ENCODE peak calls at places on chromosome 2, in five cellular contexts. S, I, E, B and D are unnamed samples.

GRCh38 chr2:10161961-10162441 is 39.5 kb downstream of the RRM2 start:
- DNase-seq in S (no peak), I (no peak), E (no peak), B (no peak), D (no peak)

GRCh38 chr2:30847841-30848240 is 40.6 kb upstream of the CAPN13 start:
- DNase-seq in S (no peak), I (no peak), E (no peak), B (peak), D (no peak)

GRCh38 chr2:219428469-219428868 is 6.2 kb upstream of the SPEG start:
- DNase-seq in S (no peak), I (no peak), E (no peak), B (no peak), D (no peak)

GRCh38 chr2:25957743-25958142 is 24.6 kb downstream of the KIF3C start:
- DNase-seq in S (no peak), I (no peak), E (no peak), B (no peak), D (no peak)

GRCh38 chr2:201235865-201236811 is 24.2 kb upstream of the CASP8 start:
- DNase-seq in S (peak), I (peak), E (peak), B (peak), D (no peak)

GRCh38 chr2:69556008-69556407 is 87.5 kb downstream of the AAK1 start:
- DNase-seq in S (no peak), I (no peak), E (no peak), B (no peak), D (no peak)

GRCh38 chr2:132438650-132439030 is 22.0 kb downstream of the GPR39 start:
- DNase-seq in S (no peak), I (no peak), E (peak), B (peak), D (no peak)

GRCh38 chr2:150191349-150191748 is 296.1 kb downstream of the RND3 start:
- DNase-seq in S (no peak), I (no peak), E (no peak), B (no peak), D (no peak)

GRCh38 chr2:15316370-15316814 is 244.7 kb downstream of the NBAS start:
- DNase-seq in S (no peak), I (no peak), E (no peak), B (no peak), D (no peak)

GRCh38 chr2:225100269-225100668 is 58.0 kb upstream of the DOCK10 start:
- DNase-seq in S (no peak), I (no peak), E (no peak), B (no peak), D (no peak)

GRCh38 chr2:29749843-29750242 is 171.5 kb downstream of the ALK start:
- DNase-seq in S (no peak), I (no peak), E (no peak), B (no peak), D (no peak)

GRCh38 chr2:46963961-46964673 is 48.5 kb upstream of the MCFD2 start:
- DNase-seq in S (no peak), I (no peak), E (no peak), B (peak), D (no peak)

GRCh38 chr2:70050631-70051425 is 36.4 kb upstream of the PCBP1 start:
- DNase-seq in S (no peak), I (no peak), E (no peak), B (no peak), D (no peak)

GRCh38 chr2:4791488-4791887 is 900.7 kb upstream of the SOX11 start:
- DNase-seq in S (no peak), I (no peak), E (no peak), B (no peak), D (no peak)

GRCh38 chr2:229714080-229714735 is at the start of gene DNER:
- DNase-seq in S (peak), I (peak), E (no peak), B (no peak), D (no peak)

GRCh38 chr2:205902899-205903236 is 183.1 kb downstream of the INO80D start:
- DNase-seq in S (no peak), I (no peak), E (no peak), B (no peak), D (no peak)

GRCh38 chr2:205904873-205905272 is 181.1 kb downstream of the INO80D start:
- DNase-seq in S (no peak), I (no peak), E (no peak), B (no peak), D (no peak)

GRCh38 chr2:205902041-205902898 is 183.7 kb downstream of the INO80D start:
- DNase-seq in S (peak), I (no peak), E (no peak), B (no peak), D (no peak)

GRCh38 chr2:205906419-205906818 is 179.6 kb downstream of the INO80D start:
- DNase-seq in S (no peak), I (no peak), E (no peak), B (no peak), D (no peak)

GRCh38 chr2:205903549-205904129 is 182.3 kb downstream of the INO80D start:
- DNase-seq in S (peak), I (peak), E (no peak), B (no peak), D (no peak)
- TF ChIP-seq CTCF in S (peak), I (no peak), E (peak), B (peak), D (peak)

GRCh38 chr2:215918901-215919585 is 94.3 kb downstream of the MREG start:
- DNase-seq in S (no peak), I (no peak), E (no peak), B (no peak), D (no peak)

GRCh38 chr2:215921884-215922283 is 91.5 kb downstream of the MREG start:
- DNase-seq in S (no peak), I (no peak), E (peak), B (peak), D (peak)

GRCh38 chr2:215919624-215920243 is 93.6 kb downstream of the MREG start:
- DNase-seq in S (no peak), I (no peak), E (no peak), B (no peak), D (no peak)

GRCh38 chr2:215917953-215918620 is 95.3 kb downstream of the MREG start:
- DNase-seq in S (no peak), I (peak), E (no peak), B (peak), D (no peak)

DNA sequence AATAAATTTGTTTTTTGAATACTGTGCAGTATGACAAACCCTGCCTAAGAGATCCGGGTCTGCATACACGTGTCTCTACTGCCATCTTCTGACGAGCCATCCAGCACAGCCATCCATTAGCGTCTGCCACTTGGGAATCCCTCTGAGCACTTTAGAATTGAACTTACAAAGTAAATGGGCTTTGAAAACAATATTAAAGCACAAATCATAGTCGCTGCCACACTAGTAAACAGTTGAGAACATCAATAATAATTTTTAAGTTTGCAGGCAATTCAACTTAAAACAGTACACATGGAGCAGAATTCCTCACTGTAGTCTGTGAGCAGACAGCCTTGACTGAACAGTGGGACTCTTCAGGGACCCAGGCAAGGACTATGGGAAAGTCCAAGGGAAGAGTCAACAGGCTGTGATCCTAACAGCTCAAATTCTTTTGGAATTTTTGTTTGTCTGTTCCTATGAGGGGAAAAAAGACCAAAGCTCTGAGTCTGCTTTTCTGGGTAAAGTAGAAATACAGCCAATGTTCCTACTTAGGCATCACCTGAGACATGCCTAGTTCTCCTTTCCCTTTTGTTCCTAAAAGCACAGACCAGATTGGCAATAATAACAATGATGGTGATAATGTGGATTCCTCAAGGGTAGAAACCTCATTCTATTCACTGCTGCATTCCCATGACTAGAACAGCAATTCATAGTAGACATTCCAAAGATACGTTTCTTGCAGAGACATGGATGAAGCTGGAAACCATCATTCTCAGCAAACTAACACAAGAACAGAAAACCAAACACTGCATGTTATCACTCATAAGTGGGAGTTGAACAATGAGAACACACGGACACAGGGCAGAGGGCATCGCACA is 92.9 kb downstream of the MREG start:
- DNase-seq in S (peak), I (peak), E (peak), B (peak), D (peak)
- TF ChIP-seq CTCF in S (peak), I (peak), E (peak), B (peak), D (peak)

GRCh38 chr2:1541812-1542211 is 128.5 kb downstream of the TPO start:
- DNase-seq in S (no peak), I (no peak), E (no peak), B (no peak), D (no peak)

GRCh38 chr2:1539973-1540372 is 126.7 kb downstream of the TPO start:
- DNase-seq in S (no peak), I (no peak), E (no peak), B (no peak), D (no peak)

GRCh38 chr2:1540481-1540880 is 127.2 kb downstream of the TPO start:
- DNase-seq in S (no peak), I (no peak), E (no peak), B (no peak), D (no peak)

GRCh38 chr2:1539441-1539840 is 126.2 kb downstream of the TPO start:
- DNase-seq in S (no peak), I (no peak), E (no peak), B (no peak), D (no peak)

DNA sequence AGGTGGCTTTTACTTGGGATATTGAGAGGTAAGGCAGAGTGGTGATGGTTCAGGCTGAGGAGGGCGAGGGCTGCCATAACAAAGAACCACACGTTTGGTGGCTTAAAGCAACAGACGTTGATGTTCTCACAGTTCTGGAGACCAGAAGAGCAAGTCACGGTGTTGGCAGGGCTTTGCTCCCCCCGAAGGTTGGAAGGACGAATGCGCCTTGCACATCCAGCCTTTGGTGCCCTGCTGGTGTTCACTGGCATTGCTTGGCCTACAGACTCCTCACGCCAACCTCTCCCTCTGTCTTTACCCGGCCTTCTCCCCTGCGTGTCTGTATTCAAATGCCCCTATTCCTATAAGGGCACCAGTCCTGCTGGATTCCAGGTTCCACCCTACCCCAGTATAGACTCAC is 125.4 kb downstream of the TPO start:
- DNase-seq in S (no peak), I (no peak), E (no peak), B (no peak), D (no peak)
- TF ChIP-seq CTCF in S (no peak), I (no peak), E (peak), B (no peak), D (peak)

DNA sequence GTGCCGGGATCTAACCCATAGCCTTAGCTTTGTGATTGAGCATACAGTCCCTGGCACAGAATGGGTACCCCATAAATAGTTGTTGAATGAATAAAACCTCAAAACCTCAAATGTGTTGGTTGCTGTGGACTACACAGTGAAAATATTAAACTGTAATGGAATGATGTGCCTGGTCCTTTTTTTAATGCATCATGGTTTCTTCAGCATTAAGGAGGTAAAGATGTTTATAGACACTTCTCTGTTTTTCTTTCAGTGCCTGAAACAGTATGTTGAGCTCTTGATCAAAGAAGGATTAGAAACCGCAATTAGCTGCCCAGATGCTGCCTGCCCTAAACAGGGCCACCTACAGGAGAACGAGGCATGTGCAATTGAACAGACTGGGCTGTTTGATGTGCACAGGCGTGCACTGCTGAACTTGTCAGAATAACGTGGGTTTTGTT is 97.0 kb downstream of the RNF144A start:
- DNase-seq in S (peak), I (peak), E (no peak), B (no peak), D (no peak)
- TF ChIP-seq CTCF in S (peak), I (peak), E (no peak), B (no peak), D (peak)

GRCh38 chr2:104332733-104333132 is 521.2 kb upstream of the POU3F3 start:
- DNase-seq in S (no peak), I (no peak), E (no peak), B (no peak), D (no peak)
- TF ChIP-seq CTCF in S (no peak), I (no peak), E (no peak), B (no peak), D (no peak)

GRCh38 chr2:64863097-64863820 is 125.9 kb upstream of the SLC1A4 start:
- DNase-seq in S (no peak), I (no peak), E (no peak), B (no peak), D (no peak)
- TF ChIP-seq CTCF in S (no peak), I (no peak), E (no peak), B (no peak), D (no peak)

DNA sequence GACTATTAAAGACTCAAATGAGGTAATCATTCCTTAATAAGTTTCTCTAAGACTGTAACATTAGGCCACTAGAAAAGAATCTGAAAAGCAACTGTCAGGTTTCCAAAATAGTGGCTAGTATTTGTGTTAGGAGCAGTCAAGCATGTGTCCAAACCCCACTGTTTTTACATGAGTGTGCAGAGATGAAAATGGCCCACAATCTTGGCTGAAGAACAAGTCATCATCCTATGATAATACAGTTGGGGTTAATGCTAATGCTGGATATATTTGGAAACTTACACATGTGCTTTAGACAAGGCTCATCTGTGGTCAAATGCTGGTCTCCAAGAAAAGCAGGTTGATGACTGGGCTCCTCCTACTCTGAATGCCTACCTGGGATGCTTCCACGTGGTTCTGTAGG is 73.6 kb downstream of the MAIP1 start:
- DNase-seq in S (no peak), I (no peak), E (no peak), B (no peak), D (no peak)
- TF ChIP-seq CTCF in S (no peak), I (no peak), E (no peak), B (no peak), D (no peak)

DNA sequence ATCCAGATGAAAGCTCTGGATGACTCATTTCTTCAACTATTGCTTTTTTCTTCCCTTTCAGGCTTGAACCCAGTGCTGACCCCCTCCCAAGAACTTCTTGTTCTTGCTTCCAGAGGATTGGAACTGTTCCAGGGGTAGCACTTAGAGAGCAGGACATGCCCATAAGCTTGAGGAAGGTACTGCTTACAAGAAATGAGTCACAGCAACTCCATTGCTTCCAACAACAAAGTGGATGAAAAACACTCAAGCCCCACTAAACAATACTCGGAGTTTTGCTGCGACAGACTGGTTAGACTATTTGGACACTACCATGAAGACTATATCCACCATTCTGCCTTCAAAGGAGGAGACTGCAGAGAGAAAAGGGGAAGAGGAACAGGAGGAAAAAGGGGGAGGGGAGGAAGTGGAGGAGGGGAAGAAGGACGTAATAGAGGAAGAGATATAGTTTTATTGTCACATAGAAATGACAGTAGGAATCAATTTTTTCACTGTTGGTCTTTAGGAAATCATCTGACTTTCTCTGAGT is 1.6 kb upstream of the EPC2 start:
- DNase-seq in S (peak), I (no peak), E (no peak), B (no peak), D (no peak)
- TF ChIP-seq CTCF in S (no peak), I (no peak), E (no peak), B (no peak), D (no peak)

GRCh38 chr2:62705859-62706720 is 577 bp downstream of the EHBP1 start:
- DNase-seq in S (peak), I (peak), E (no peak), B (peak), D (peak)
- TF ChIP-seq CTCF in S (peak), I (peak), E (no peak), B (peak), D (peak)